ENCODE peak calls at places on chromosomes 1 and 21, in six cellular contexts. V is H9, B is mesenchymal stem cell, F is neuronal stem cell, U is H1, E is IMR-90. H is an unnamed sample.

GRCh38 chr1:145872421-145872891 is 13.2 kb downstream of the ANKRD35 start:
- DNase-seq in V (peak; percentile 71), B (peak; percentile 41), F (no peak), U (peak; percentile 82), E (peak; percentile 30), H (peak; percentile 48)

GRCh38 chr1:11594222-11594621 is 60.0 kb downstream of the FBXO2 start:
- DNase-seq in V (peak; percentile 80), B (peak; percentile 15), F (peak; percentile 42), U (no peak), E (peak; percentile 2), H (peak; percentile 93)

GRCh38 chr1:155834296-155834926 is 22.6 kb downstream of the GON4L start:
- DNase-seq in V (peak; percentile 36), B (peak; percentile 60), F (peak; percentile 26), U (no peak), E (peak; percentile 70), H (peak; percentile 79)

GRCh38 chr1:212428496-212428895 is 4.2 kb upstream of the NENF start:
- DNase-seq in V (no peak), B (no peak), F (no peak), U (no peak), E (no peak), H (no peak)

GRCh38 chr1:85584923-85585322 is 4.4 kb downstream of the CCN1 start:
- DNase-seq in V (no peak), B (no peak), F (no peak), U (peak; percentile 30), E (peak; percentile 84), H (no peak)

GRCh38 chr1:230752407-230752806 is 5.2 kb downstream of the CAPN9 start:
- DNase-seq in V (peak; percentile 70), B (no peak), F (no peak), U (peak; percentile 71), E (no peak), H (peak; percentile 48)

GRCh38 chr21:27213328-27213727 is 246.4 kb upstream of the ADAMTS5 start:
- DNase-seq in V (no peak), B (peak; percentile 15), F (no peak), U (no peak), E (peak; percentile 36), H (peak; percentile 75)

GRCh38 chr1:82979593-82980230 is 1019.2 kb downstream of the TTLL7 start:
- DNase-seq in V (no peak), B (no peak), F (no peak), U (no peak), E (no peak), H (no peak)

GRCh38 chr21:45166931-45167330 is 92.6 kb downstream of the ADARB1 start:
- DNase-seq in V (no peak), B (no peak), F (no peak), U (no peak), E (no peak), H (no peak)

GRCh38 chr1:28507247-28507645 is 1.4 kb downstream of the RCC1 start:
- DNase-seq in V (no peak), B (peak; percentile 37), F (no peak), U (no peak), E (no peak), H (no peak)

GRCh38 chr1:162212713-162213112 is 143.2 kb downstream of the NOS1AP start:
- DNase-seq in V (no peak), B (no peak), F (no peak), U (no peak), E (no peak), H (no peak)

GRCh38 chr1:162215902-162216301 is 146.4 kb downstream of the NOS1AP start:
- DNase-seq in V (peak; percentile 43), B (no peak), F (no peak), U (no peak), E (no peak), H (peak; percentile 71)

GRCh38 chr1:162213281-162213909 is 143.9 kb downstream of the NOS1AP start:
- DNase-seq in V (no peak), B (no peak), F (peak; percentile 35), U (no peak), E (peak; percentile 2), H (no peak)

GRCh38 chr1:162216604-162217003 is 147.1 kb downstream of the NOS1AP start:
- DNase-seq in V (no peak), B (no peak), F (no peak), U (no peak), E (no peak), H (no peak)

GRCh38 chr1:162214202-162214601 is 144.7 kb downstream of the NOS1AP start:
- DNase-seq in V (no peak), B (no peak), F (no peak), U (no peak), E (no peak), H (no peak)
- H2BK15ac ChIP-seq in V (no peak overlapping the region), B (no peak overlapping the region), F (no peak overlapping the region), U (no peak overlapping the region), E (no peak overlapping the region), H (no peak overlapping the region)

GRCh38 chr1:109978761-109979488 is 5.6 kb upstream of the AHCYL1 start:
- DNase-seq in V (no peak), B (peak; percentile 76), F (no peak), U (no peak), E (peak; percentile 32), H (no peak)

GRCh38 chr1:109979489-109980091 is 5.0 kb upstream of the AHCYL1 start:
- DNase-seq in V (no peak), B (peak; percentile 83), F (no peak), U (no peak), E (peak; percentile 71), H (no peak)

GRCh38 chr1:109975718-109976117 is 8.8 kb upstream of the AHCYL1 start:
- DNase-seq in V (no peak), B (peak; percentile 80), F (no peak), U (no peak), E (peak; percentile 85), H (no peak)

GRCh38 chr1:109977657-109978378 is 6.7 kb upstream of the AHCYL1 start:
- DNase-seq in V (no peak), B (no peak), F (no peak), U (no peak), E (no peak), H (no peak)

DNA sequence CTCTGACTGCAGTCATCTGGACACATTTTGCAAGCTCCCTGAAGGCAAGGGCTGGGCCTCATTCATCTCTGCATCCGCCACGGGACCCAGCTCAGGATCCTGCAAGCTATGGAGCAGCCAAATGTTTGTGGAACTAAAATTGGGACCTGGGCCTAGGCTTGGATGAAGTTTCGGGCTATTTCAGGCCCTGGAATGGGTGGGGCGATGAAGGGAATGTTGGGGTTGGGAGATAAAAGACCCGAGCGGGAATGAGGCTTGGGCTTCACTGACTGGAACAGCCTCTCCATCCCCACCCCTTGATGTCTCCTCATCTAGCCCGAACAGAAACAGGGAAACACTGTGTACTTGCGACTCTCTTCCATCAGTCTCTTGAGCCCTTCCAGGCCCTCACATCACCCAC is 7.3 kb upstream of the AHCYL1 start:
- DNase-seq in V (no peak), B (no peak), F (no peak), U (no peak), E (no peak), H (no peak)
- H2AK5ac ChIP-seq in V (no peak overlapping the region), B (peak overlapping the region; percentile 12), F (no peak overlapping the region), U (no peak overlapping the region), E (peak overlapping the region; percentile 88), H (no peak overlapping the region)

DNA sequence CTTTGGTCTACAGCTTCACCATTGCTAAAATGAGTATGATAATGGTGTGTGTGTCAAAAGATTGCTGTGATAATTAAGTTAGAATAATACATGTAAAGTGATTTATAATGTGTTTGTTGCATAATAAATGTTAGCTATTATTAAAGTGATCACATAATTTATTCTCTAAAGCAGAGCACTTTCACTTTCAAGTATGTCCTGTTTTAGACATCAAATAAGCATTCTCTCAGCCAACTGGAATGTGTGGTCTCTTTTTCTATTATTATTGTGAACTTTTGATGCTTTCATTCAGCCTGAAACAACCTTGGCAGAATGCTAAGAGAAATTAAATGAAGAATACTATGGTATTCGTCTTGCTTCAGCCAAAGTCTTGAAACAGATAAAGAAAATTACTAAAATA is 102.8 kb upstream of the COL11A1 start:
- DNase-seq in V (no peak), B (peak; percentile 18), F (no peak), U (no peak), E (peak; percentile 14), H (no peak)
- H2BK15ac ChIP-seq in V (no peak overlapping the region), B (no peak overlapping the region), F (no peak overlapping the region), U (no peak overlapping the region), E (no peak overlapping the region), H (no peak overlapping the region)

GRCh38 chr1:235330918-235331285 is 2.5 kb downstream of the GGPS1 start:
- DNase-seq in V (no peak), B (no peak), F (no peak), U (no peak), E (no peak), H (no peak)
- H2AK5ac ChIP-seq in V (no peak overlapping the region), B (no peak overlapping the region), F (no peak overlapping the region), U (no peak overlapping the region), E (no peak overlapping the region), H (no peak overlapping the region)

GRCh38 chr1:229033480-229033879 is 237.4 kb upstream of the RAB4A start:
- DNase-seq in V (no peak), B (no peak), F (no peak), U (no peak), E (no peak), H (no peak)

GRCh38 chr1:229032455-229032854 is 238.5 kb upstream of the RAB4A start:
- DNase-seq in V (no peak), B (no peak), F (no peak), U (no peak), E (no peak), H (peak; percentile 29)

GRCh38 chr1:229029644-229030235 is 241.2 kb upstream of the RAB4A start:
- DNase-seq in V (no peak), B (peak; percentile 43), F (no peak), U (no peak), E (no peak), H (peak; percentile 26)

GRCh38 chr1:229030642-229031390 is 240.1 kb upstream of the RAB4A start:
- DNase-seq in V (peak; percentile 82), B (peak; percentile 69), F (no peak), U (no peak), E (no peak), H (peak; percentile 57)

GRCh38 chr1:229031491-229032341 is 239.2 kb upstream of the RAB4A start:
- DNase-seq in V (no peak), B (no peak), F (no peak), U (no peak), E (no peak), H (no peak)
- H2BK15ac ChIP-seq in V (no peak overlapping the region), B (peak overlapping the region; percentile 34), F (no peak overlapping the region), U (peak overlapping the region; percentile 95), E (no peak overlapping the region), H (no peak overlapping the region)

DNA sequence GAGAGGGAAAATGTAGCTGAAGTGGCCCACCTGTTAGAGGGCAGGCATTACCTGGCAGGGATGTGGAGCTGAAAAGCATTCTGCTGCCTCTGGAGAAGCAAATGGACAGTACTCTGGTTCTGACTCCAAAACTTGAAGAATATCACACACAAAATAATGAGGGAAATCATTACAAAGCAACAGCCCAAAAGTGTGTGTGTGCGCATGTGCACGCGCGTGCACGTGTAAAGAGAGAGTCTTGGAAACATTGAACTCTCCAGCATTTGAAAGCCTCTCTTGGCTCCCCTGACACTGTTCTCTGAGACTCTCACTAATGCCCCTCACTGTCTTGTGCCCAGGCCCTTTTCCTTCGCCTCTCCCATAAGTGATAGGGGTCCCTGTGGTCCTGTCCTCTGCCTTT is 2.3 kb upstream of the VTCN1 start:
- DNase-seq in V (no peak), B (no peak), F (no peak), U (no peak), E (no peak), H (no peak)
- H2AK5ac ChIP-seq in V (no peak overlapping the region), B (no peak overlapping the region), F (no peak overlapping the region), U (no peak overlapping the region), E (no peak overlapping the region), H (no peak overlapping the region)

DNA sequence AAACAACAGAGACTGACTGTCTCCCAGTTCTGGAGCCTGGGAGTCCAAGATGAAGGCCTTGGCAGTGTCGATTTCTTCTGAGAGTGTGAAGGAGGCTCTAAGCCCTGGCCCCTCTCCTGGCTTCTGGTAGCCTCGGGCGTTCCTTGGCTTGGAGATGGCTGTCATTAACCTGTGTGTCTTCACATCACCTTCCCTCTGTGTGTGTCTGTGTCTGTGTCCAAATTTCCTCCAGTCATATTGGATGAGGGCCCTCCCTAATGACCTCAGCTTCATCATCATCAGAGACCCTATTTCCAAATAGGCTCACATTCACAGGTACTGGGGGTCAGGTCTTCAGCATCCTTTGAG is 138.3 kb downstream of the TOMM20 start:
- DNase-seq in V (no peak), B (no peak), F (no peak), U (no peak), E (no peak), H (no peak)
- H2BK15ac ChIP-seq in V (no peak overlapping the region), B (peak overlapping the region; percentile 73), F (no peak overlapping the region), U (peak overlapping the region; percentile 21), E (no peak overlapping the region), H (no peak overlapping the region)

H was measured in mesendoderm.